ENCODE peak calls at places on chromosomes 6 and 20, in nine cellular contexts. D is AG09309; I is amygdala; U is stimulated activated CD4-positive, alpha-beta T cell treated with anti-CD3 and anti-CD28 coated beads, Interleukin-12 subunit alpha, Interleukin-12 subunit beta, amount 100 ng/mL, for 4 hours; E is activated CD4-positive, alpha-beta memory T cell treated with anti-CD3 and anti-CD28 coated beads for 36 hours; J is occipital lobe; F is activated T-cell treated with anti-CD3 and anti-CD28 coated beads for 1 hour; R is HS-27A; X is activated B cell treated with CpG ODN at 0.5 μM for 24 hours. V is an unnamed sample.

GRCh38 chr6:87183687-87184086 is 28.3 kb downstream of the ZNF292 start:
- DNase-seq in D (no peak), I (no peak), U (no peak), E (no peak), J (no peak), F (no peak), R (no peak), X (no peak), V (no peak)

GRCh38 chr20:34491226-34491931 is 24.8 kb upstream of the DYNLRB1 start:
- DNase-seq in D (no peak), I (no peak), U (no peak), E (no peak), J (no peak), F (no peak), R (no peak), X (no peak), V (no peak)

GRCh38 chr20:57412347-57413029 is 21.3 kb downstream of the RBM38 start:
- DNase-seq in D (no peak), I (no peak), U (no peak), E (peak), J (no peak), F (no peak), R (no peak), X (no peak), V (no peak)

GRCh38 chr6:137880633-137881521 is 13.8 kb downstream of the TNFAIP3 start:
- DNase-seq in D (no peak), I (no peak), U (no peak), E (no peak), J (no peak), F (no peak), R (no peak), X (no peak), V (no peak)

GRCh38 chr6:33738153-33738552 is 8.6 kb downstream of the IP6K3 start:
- DNase-seq in D (no peak), I (no peak), U (no peak), E (no peak), J (no peak), F (no peak), R (no peak), X (no peak), V (no peak)

GRCh38 chr20:38337561-38338140 is 8.6 kb upstream of the LBP start:
- DNase-seq in D (no peak), I (peak), U (no peak), E (peak), J (no peak), F (no peak), R (no peak), X (no peak), V (no peak)

GRCh38 chr6:56607111-56607752 is 35.5 kb downstream of the DST start:
- DNase-seq in D (no peak), I (no peak), U (no peak), E (no peak), J (no peak), F (no peak), R (no peak), X (no peak), V (no peak)

GRCh38 chr20:36491901-36492617 is 49.3 kb upstream of the MYL9 start:
- DNase-seq in D (no peak), I (no peak), U (peak), E (peak), J (no peak), F (peak), R (no peak), X (no peak), V (no peak)

GRCh38 chr6:26183581-26184408 is 96.6 kb downstream of the HFE start:
- DNase-seq in D (peak), I (no peak), U (no peak), E (peak), J (peak), F (no peak), R (no peak), X (peak), V (no peak)

GRCh38 chr20:50578778-50579165 is 68.6 kb downstream of the PTPN1 start:
- DNase-seq in D (no peak), I (no peak), U (no peak), E (no peak), J (no peak), F (no peak), R (no peak), X (peak), V (no peak)

GRCh38 chr20:2692036-2692885 is at the start of gene EBF4:
- DNase-seq in D (no peak), I (no peak), U (peak), E (peak), J (no peak), F (peak), R (no peak), X (peak), V (no peak)

GRCh38 chr6:47180633-47181032 is 129.1 kb downstream of the TNFRSF21 start:
- DNase-seq in D (no peak), I (no peak), U (no peak), E (no peak), J (no peak), F (no peak), R (no peak), X (no peak), V (peak)

GRCh38 chr6:129050086-129050485 is 167.1 kb downstream of the LAMA2 start:
- DNase-seq in D (no peak), I (no peak), U (no peak), E (no peak), J (no peak), F (no peak), R (peak), X (no peak), V (peak)